ENCODE peak calls at places on chromosomes 4 and X, in five cellular contexts. R, D, P, T and G are unnamed samples.

GRCh38 chr4:150886597-150886996 is 128.5 kb downstream of the LRBA start:
- DNase-seq in R (no peak), T (no peak), D (no peak), P (no peak), G (no peak)

GRCh38 chrX:7448123-7448522 is 300.2 kb upstream of the PUDP start:
- DNase-seq in D (no peak), T (no peak), R (no peak), P (no peak), G (no peak)

GRCh38 chrX:112818114-112819012 is 22.3 kb downstream of the AMOT start:
- DNase-seq in P (peak), D (no peak), R (no peak), T (peak), G (no peak)

GRCh38 chr4:40842725-40843401 is 93.1 kb downstream of the NSUN7 start:
- DNase-seq in T (no peak), D (no peak), R (peak), P (no peak), G (no peak)

GRCh38 chr4:7157666-7158065 is 34.7 kb upstream of the SORCS2 start:
- DNase-seq in T (no peak), D (no peak), P (no peak), R (no peak), G (no peak)

GRCh38 chr4:110202024-110202423 is 3.6 kb upstream of the ELOVL6 start:
- DNase-seq in T (no peak), P (no peak), R (no peak), D (no peak), G (no peak)

GRCh38 chr4:78764498-78764961 is 11.6 kb upstream of the BMP2K start:
- DNase-seq in R (no peak), P (no peak), T (no peak), D (no peak), G (no peak)

GRCh38 chr4:87868482-87868881 is 35.7 kb downstream of the MEPE start:
- DNase-seq in P (no peak), R (no peak), D (no peak), T (no peak), G (no peak)

GRCh38 chrX:12999422-12999821 is 24.5 kb downstream of the TMSB4X start:
- DNase-seq in D (peak), P (no peak), T (no peak), R (no peak), G (no peak)

GRCh38 chr4:122796801-122797404 is 29.7 kb upstream of the FGF2 start:
- DNase-seq in T (no peak), P (no peak), R (no peak), D (no peak), G (no peak)

GRCh38 chrX:109596015-109596414 is 29.0 kb downstream of the KCNE5 start:
- DNase-seq in D (no peak), P (no peak), T (no peak), R (no peak), G (no peak)

GRCh38 chr4:1873291-1873690 is 2.1 kb downstream of the NSD2 start:
- DNase-seq in R (no peak), P (no peak), D (no peak), T (no peak), G (no peak)

GRCh38 chr4:56940403-56940802 is 32.7 kb downstream of the REST start:
- DNase-seq in P (no peak), T (no peak), R (no peak), D (no peak), G (no peak)

GRCh38 chrX:103774070-103774642 is 2.5 kb upstream of the PLP1 start:
- DNase-seq in D (no peak), R (peak), P (peak), T (no peak), G (peak)

GRCh38 chrX:137926090-137926489 is 360.2 kb downstream of the ZIC3 start:
- DNase-seq in R (peak), D (no peak), T (no peak), P (peak), G (no peak)

GRCh38 chrX:97895751-97896150 is 1012.0 kb downstream of the RPA4 start:
- DNase-seq in D (no peak), R (no peak), P (no peak), T (no peak), G (peak)

GRCh38 chr4:144582975-144583374 is 63.0 kb upstream of the HHIP start:
- DNase-seq in P (no peak), R (no peak), D (no peak), T (no peak), G (peak)

GRCh38 chr4:26410385-26411293 is 79.6 kb downstream of the CCKAR start:
- DNase-seq in P (peak), R (peak), T (no peak), D (peak), G (peak)

GRCh38 chr4:55358668-55359067 is 12.6 kb downstream of the SRD5A3 start:
- DNase-seq in R (no peak), P (peak), D (no peak), T (no peak), G (peak)

GRCh38 chrX:113868169-113868568 is 715.7 kb upstream of the HTR2C start:
- DNase-seq in R (no peak), P (no peak), D (no peak), T (no peak), G (no peak)

GRCh38 chr4:38016698-38017097 is 56.5 kb downstream of the PTTG2 start:
- DNase-seq in P (no peak), D (no peak), T (no peak), R (no peak), G (no peak)

GRCh38 chrX:43970528-43970927 is 2.7 kb downstream of the NDP start:
- DNase-seq in P (peak), D (no peak), R (no peak), T (no peak), G (no peak)

GRCh38 chr4:107148922-107149321 is 112.8 kb upstream of the DKK2 start:
- DNase-seq in T (no peak), P (no peak), D (no peak), R (no peak), G (no peak)

GRCh38 chr4:153649572-153649991 is 34.5 kb upstream of the TLR2 start:
- DNase-seq in T (no peak), R (no peak), D (no peak), P (peak), G (peak)

GRCh38 chrX:17967888-17968287 is 106.8 kb upstream of the RAI2 start:
- DNase-seq in D (no peak), R (peak), P (no peak), T (no peak), G (no peak)

GRCh38 chrX:154986826-154987575 is 35.5 kb downstream of the F8 start:
- DNase-seq in R (no peak), T (no peak), D (peak), P (peak), G (peak)

GRCh38 chrX:109843963-109844751 is 111.1 kb upstream of the ACSL4 start:
- DNase-seq in D (no peak), T (peak), R (no peak), P (no peak), G (no peak)

GRCh38 chr4:109302366-109303140 is at the start of gene COL25A1:
- DNase-seq in T (peak), R (peak), P (no peak), D (peak), G (peak)

GRCh38 chr4:84632092-84632491 is 49.2 kb downstream of the CDS1 start:
- DNase-seq in D (no peak), T (no peak), R (no peak), P (no peak), G (no peak)

GRCh38 chrX:9665113-9665512 is 100.5 kb downstream of the GPR143 start:
- DNase-seq in P (no peak), R (no peak), D (no peak), T (no peak), G (peak)

GRCh38 chr4:98430708-98431403 is 169.7 kb downstream of the RAP1GDS1 start:
- DNase-seq in T (no peak), D (no peak), R (no peak), P (no peak), G (no peak)

GRCh38 chrX:120125444-120125843 is 9.7 kb upstream of the RHOXF1 start:
- DNase-seq in D (no peak), R (no peak), P (no peak), T (no peak), G (peak)

GRCh38 chr4:183170894-183171293 is 71.8 kb downstream of the WWC2 start:
- DNase-seq in R (no peak), D (no peak), T (no peak), P (no peak), G (no peak)

GRCh38 chrX:68307767-68308166 is 125.5 kb downstream of the OPHN1 start:
- DNase-seq in T (no peak), D (no peak), P (peak), R (no peak), G (no peak)

GRCh38 chr4:55549888-55550287 is 3.2 kb upstream of the CLOCK start:
- DNase-seq in T (no peak), P (peak), R (no peak), D (no peak), G (no peak)

GRCh38 chr4:77849278-77849965 is 13.2 kb upstream of the MRPL1 start:
- DNase-seq in P (no peak), T (no peak), D (no peak), R (no peak), G (peak)

GRCh38 chr4:109990307-109991257 is 77.9 kb downstream of the EGF start:
- DNase-seq in D (no peak), P (no peak), R (no peak), T (no peak), G (no peak)